ENCODE peak calls at places on chromosomes 16 and 17, in seven cellular contexts. L, V, J, Z, P, X and K are unnamed samples.

GRCh38 chr17:56499799-56500388 is 93.6 kb upstream of the NOG start:
- DNase-seq in L (no peak), V (no peak), J (peak), Z (peak), P (no peak), X (no peak), K (no peak)

GRCh38 chr16:318628-319027 is 33.9 kb downstream of the AXIN1 start:
- DNase-seq in L (no peak), V (no peak), J (no peak), Z (peak), P (peak), X (no peak), K (no peak)

GRCh38 chr17:55161935-55162555 is 102.7 kb upstream of the HLF start:
- DNase-seq in L (no peak), V (no peak), J (no peak), Z (no peak), P (no peak), X (no peak), K (no peak)

GRCh38 chr17:77548967-77549366 is 408.2 kb downstream of the SEC14L1 start:
- DNase-seq in L (no peak), V (no peak), J (no peak), Z (no peak), P (no peak), X (no peak), K (no peak)

GRCh38 chr17:37231882-37232281 is 143.9 kb upstream of the C17orf78 start:
- DNase-seq in L (no peak), V (no peak), J (no peak), Z (no peak), P (no peak), X (no peak), K (no peak)

GRCh38 chr17:12089809-12090384 is 69.2 kb downstream of the MAP2K4 start:
- DNase-seq in L (no peak), V (no peak), J (no peak), Z (no peak), P (no peak), X (no peak), K (no peak)

GRCh38 chr17:35486920-35487727 is 38.6 kb upstream of the SLFN13 start:
- DNase-seq in L (no peak), V (peak), J (peak), Z (no peak), P (no peak), X (peak), K (no peak)

GRCh38 chr17:32331243-32332040 is 10.5 kb downstream of the C17orf75 start:
- DNase-seq in L (no peak), V (no peak), J (no peak), Z (no peak), P (no peak), X (no peak), K (no peak)

GRCh38 chr16:84550096-84550495 is 45.6 kb upstream of the MEAK7 start:
- DNase-seq in L (no peak), V (no peak), J (no peak), Z (no peak), P (no peak), X (no peak), K (no peak)

GRCh38 chr17:60406887-60407286 is 15.0 kb upstream of the USP32 start:
- DNase-seq in L (no peak), V (no peak), J (no peak), Z (no peak), P (no peak), X (no peak), K (no peak)

GRCh38 chr17:41511130-41511529 is 5.7 kb upstream of the KRT13 start:
- DNase-seq in L (no peak), V (no peak), J (no peak), Z (no peak), P (no peak), X (no peak), K (no peak)

GRCh38 chr16:49745434-49745833 is 110.5 kb downstream of the ZNF423 start:
- DNase-seq in L (no peak), V (no peak), J (no peak), Z (no peak), P (no peak), X (no peak), K (no peak)

GRCh38 chr16:2842340-2843000 is 12.4 kb downstream of the ZG16B start:
- DNase-seq in L (no peak), V (peak), J (peak), Z (no peak), P (no peak), X (peak), K (no peak)

GRCh38 chr17:2796164-2797140 is at the start of gene RAP1GAP2:
- DNase-seq in L (peak), V (no peak), J (peak), Z (no peak), P (no peak), X (no peak), K (peak)

GRCh38 chr16:17302620-17303019 is 168.1 kb downstream of the XYLT1 start:
- DNase-seq in L (no peak), V (no peak), J (no peak), Z (no peak), P (no peak), X (no peak), K (no peak)

GRCh38 chr17:13807103-13807502 is 205.4 kb upstream of the HS3ST3A1 start:
- DNase-seq in L (no peak), V (no peak), J (no peak), Z (no peak), P (no peak), X (no peak), K (no peak)

GRCh38 chr17:78258323-78259229 is 27.1 kb downstream of the TMEM235 start:
- DNase-seq in L (peak), V (no peak), J (peak), Z (no peak), P (no peak), X (no peak), K (no peak)

GRCh38 chr16:54026456-54026855 is 260.1 kb downstream of the IRX3 start:
- DNase-seq in L (no peak), V (no peak), J (no peak), Z (no peak), P (no peak), X (no peak), K (no peak)

GRCh38 chr17:67496286-67496685 is 119.2 kb downstream of the PITPNC1 start:
- DNase-seq in L (no peak), V (no peak), J (no peak), Z (no peak), P (no peak), X (peak), K (no peak)

GRCh38 chr16:53980675-53981074 is 276.7 kb downstream of the FTO start:
- DNase-seq in L (no peak), V (no peak), J (no peak), Z (no peak), P (no peak), X (no peak), K (no peak)

GRCh38 chr16:75462804-75463203 is 1.7 kb downstream of the TMEM170A start:
- DNase-seq in L (no peak), V (no peak), J (no peak), Z (no peak), P (no peak), X (no peak), K (no peak)

GRCh38 chr17:78884148-78884870 is 18.7 kb downstream of the CEP295NL start:
- DNase-seq in L (no peak), V (no peak), J (no peak), Z (no peak), P (no peak), X (no peak), K (no peak)

GRCh38 chr17:57284984-57285646 is 28.8 kb downstream of the MSI2 start:
- DNase-seq in L (no peak), V (no peak), J (peak), Z (no peak), P (peak), X (peak), K (no peak)

GRCh38 chr16:26505501-26505900 is 561.2 kb upstream of the C16orf82 start:
- DNase-seq in L (no peak), V (no peak), J (no peak), Z (no peak), P (no peak), X (no peak), K (no peak)

GRCh38 chr16:87686697-87687570 is 78.9 kb downstream of the KLHDC4 start:
- DNase-seq in L (no peak), V (no peak), J (no peak), Z (peak), P (no peak), X (no peak), K (no peak)

GRCh38 chr16:12057276-12057675 is 80.7 kb downstream of the SNX29 start:
- DNase-seq in L (no peak), V (no peak), J (no peak), Z (no peak), P (no peak), X (no peak), K (no peak)

GRCh38 chr17:69269174-69269998 is 40.8 kb upstream of the ABCA10 start:
- DNase-seq in L (no peak), V (no peak), J (no peak), Z (no peak), P (no peak), X (no peak), K (no peak)

GRCh38 chr16:78705694-78706093 is 606.2 kb downstream of the WWOX start:
- DNase-seq in L (no peak), V (no peak), J (no peak), Z (no peak), P (no peak), X (no peak), K (no peak)

GRCh38 chr17:72412650-72413076 is 291.8 kb downstream of the SOX9 start:
- DNase-seq in L (no peak), V (no peak), J (no peak), Z (no peak), P (no peak), X (no peak), K (no peak)

GRCh38 chr17:31740611-31741082 is 118.4 kb downstream of the COPRS start:
- DNase-seq in L (no peak), V (no peak), J (no peak), Z (no peak), P (no peak), X (no peak), K (no peak)

GRCh38 chr17:72424505-72425117 is 303.8 kb downstream of the SOX9 start:
- DNase-seq in L (no peak), V (no peak), J (no peak), Z (no peak), P (no peak), X (no peak), K (no peak)

GRCh38 chr17:78798695-78799559 is 16.9 kb upstream of the CYTH1 start:
- DNase-seq in L (no peak), V (no peak), J (no peak), Z (peak), P (no peak), X (no peak), K (no peak)

GRCh38 chr16:2085669-2086068 is 37.9 kb downstream of the TSC2 start:
- DNase-seq in L (no peak), V (no peak), J (no peak), Z (no peak), P (no peak), X (no peak), K (no peak)